ENCODE peak calls at places on chromosomes 6 and 20, in four cellular contexts. One of them, this sample, is unnamed.

GRCh38 chr6:138404666-138405337 is 779 bp downstream of the HEBP2 start:
- DNase-seq in HFF-Myc: no peak
- DNase-seq in nephron progenitor cell: peak
- DNase-seq in left ventricle myocardium superior: peak
- DNase-seq in this sample: peak

GRCh38 chr20:3276400-3277015 is 37.5 kb upstream of the SLC4A11 start:
- DNase-seq in left ventricle myocardium superior: no peak
- DNase-seq in HFF-Myc: peak
- DNase-seq in nephron progenitor cell: no peak
- DNase-seq in this sample: peak

GRCh38 chr6:124119591-124119990 is 315.9 kb downstream of the NKAIN2 start:
- DNase-seq in left ventricle myocardium superior: no peak
- DNase-seq in nephron progenitor cell: no peak
- DNase-seq in HFF-Myc: no peak
- DNase-seq in this sample: no peak

GRCh38 chr6:166771701-166772100 is 144.7 kb upstream of the RPS6KA2 start:
- DNase-seq in HFF-Myc: no peak
- DNase-seq in nephron progenitor cell: no peak
- DNase-seq in left ventricle myocardium superior: no peak
- DNase-seq in this sample: no peak

GRCh38 chr6:90729057-90729456 is 142.2 kb upstream of the MAP3K7 start:
- DNase-seq in nephron progenitor cell: no peak
- DNase-seq in HFF-Myc: no peak
- DNase-seq in left ventricle myocardium superior: no peak
- DNase-seq in this sample: no peak

GRCh38 chr6:36118550-36119107 is 11.7 kb upstream of the MAPK13 start:
- DNase-seq in HFF-Myc: no peak
- DNase-seq in left ventricle myocardium superior: no peak
- DNase-seq in nephron progenitor cell: no peak
- DNase-seq in this sample: no peak

GRCh38 chr6:130366011-130366963 is at the start of gene TMEM200A:
- DNase-seq in HFF-Myc: no peak
- DNase-seq in nephron progenitor cell: peak
- DNase-seq in left ventricle myocardium superior: peak
- DNase-seq in this sample: peak

GRCh38 chr6:40532349-40533028 is 54.7 kb downstream of the LRFN2 start:
- DNase-seq in left ventricle myocardium superior: no peak
- DNase-seq in nephron progenitor cell: no peak
- DNase-seq in HFF-Myc: no peak
- DNase-seq in this sample: no peak

GRCh38 chr6:163780993-163781392 is 366.5 kb downstream of the QKI start:
- DNase-seq in left ventricle myocardium superior: peak
- DNase-seq in HFF-Myc: no peak
- DNase-seq in nephron progenitor cell: peak
- DNase-seq in this sample: no peak

GRCh38 chr20:4076671-4077070 is 61.3 kb upstream of the RNF24 start:
- DNase-seq in left ventricle myocardium superior: no peak
- DNase-seq in nephron progenitor cell: no peak
- DNase-seq in HFF-Myc: no peak
- DNase-seq in this sample: peak

GRCh38 chr6:76694779-76695178 is 622.3 kb upstream of the IMPG1 start:
- DNase-seq in nephron progenitor cell: no peak
- DNase-seq in HFF-Myc: no peak
- DNase-seq in left ventricle myocardium superior: no peak
- DNase-seq in this sample: no peak

GRCh38 chr6:47209632-47210031 is 100.1 kb downstream of the TNFRSF21 start:
- DNase-seq in HFF-Myc: no peak
- DNase-seq in left ventricle myocardium superior: no peak
- DNase-seq in nephron progenitor cell: no peak
- DNase-seq in this sample: no peak

GRCh38 chr20:44392088-44392775 is 36.7 kb downstream of the HNF4A start:
- DNase-seq in left ventricle myocardium superior: no peak
- DNase-seq in HFF-Myc: no peak
- DNase-seq in nephron progenitor cell: no peak
- DNase-seq in this sample: no peak

GRCh38 chr6:36839819-36840379 is 655 bp upstream of the CPNE5 start:
- DNase-seq in nephron progenitor cell: peak
- DNase-seq in left ventricle myocardium superior: peak
- DNase-seq in HFF-Myc: no peak
- DNase-seq in this sample: peak

GRCh38 chr20:25081065-25081729 is 744 bp downstream of the VSX1 start:
- DNase-seq in left ventricle myocardium superior: peak
- DNase-seq in nephron progenitor cell: peak
- DNase-seq in HFF-Myc: no peak
- DNase-seq in this sample: peak

GRCh38 chr6:117540670-117541069 is 58.2 kb downstream of the DCBLD1 start:
- DNase-seq in nephron progenitor cell: no peak
- DNase-seq in HFF-Myc: no peak
- DNase-seq in left ventricle myocardium superior: no peak
- DNase-seq in this sample: no peak

GRCh38 chr6:53436904-53437303 is 88.2 kb upstream of the ELOVL5 start:
- DNase-seq in nephron progenitor cell: no peak
- DNase-seq in left ventricle myocardium superior: no peak
- DNase-seq in HFF-Myc: no peak
- DNase-seq in this sample: no peak

GRCh38 chr6:69232506-69233194 is 564.2 kb downstream of the LMBRD1 start:
- DNase-seq in nephron progenitor cell: peak
- DNase-seq in left ventricle myocardium superior: peak
- DNase-seq in HFF-Myc: peak
- DNase-seq in this sample: peak

GRCh38 chr20:36572701-36573102 is 695 bp upstream of the TGIF2 start:
- DNase-seq in left ventricle myocardium superior: peak
- DNase-seq in nephron progenitor cell: no peak
- DNase-seq in HFF-Myc: no peak
- DNase-seq in this sample: no peak

GRCh38 chr6:96621983-96622382 is 59.1 kb downstream of the FHL5 start:
- DNase-seq in nephron progenitor cell: no peak
- DNase-seq in left ventricle myocardium superior: no peak
- DNase-seq in HFF-Myc: no peak
- DNase-seq in this sample: no peak

GRCh38 chr6:122753688-122754056 is 25.8 kb upstream of the FABP7 start:
- DNase-seq in HFF-Myc: no peak
- DNase-seq in nephron progenitor cell: no peak
- DNase-seq in left ventricle myocardium superior: no peak
- DNase-seq in this sample: peak

GRCh38 chr6:142855877-142856606 is 88.9 kb downstream of the HIVEP2 start:
- DNase-seq in left ventricle myocardium superior: no peak
- DNase-seq in nephron progenitor cell: no peak
- DNase-seq in HFF-Myc: no peak
- DNase-seq in this sample: no peak

GRCh38 chr6:27866370-27867050 is 45.7 kb downstream of the OR2B2 start:
- DNase-seq in HFF-Myc: peak
- DNase-seq in left ventricle myocardium superior: no peak
- DNase-seq in nephron progenitor cell: no peak
- DNase-seq in this sample: peak

GRCh38 chr6:96015791-96016776 is at the start of gene FUT9:
- DNase-seq in nephron progenitor cell: peak
- DNase-seq in left ventricle myocardium superior: no peak
- DNase-seq in HFF-Myc: no peak
- DNase-seq in this sample: no peak

GRCh38 chr6:39565948-39566347 is 159.3 kb downstream of the KIF6 start:
- DNase-seq in left ventricle myocardium superior: no peak
- DNase-seq in nephron progenitor cell: no peak
- DNase-seq in HFF-Myc: no peak
- DNase-seq in this sample: no peak